ENCODE peak calls at places on chromosome 7, in nine cellular contexts. X is GM19239; V is activated CD8-positive, alpha-beta memory T cell treated with anti-CD3 and anti-CD28 coated beads, Interleukin-2, amount 50 U/mL, for 48 hours; W is activated T-cell treated with anti-CD3 and anti-CD28 coated beads, Interleukin-2, amount 50 U/mL, for 4 hours; S is caudate nucleus; L is stimulated activated CD8-positive, alpha-beta memory T cell treated with anti-CD3 and anti-CD28 coated beads, Interleukin-12 subunit alpha, Interleukin-12 subunit beta, amount 100 ng/mL, for 1 hour; Z is left colon; H is transverse colon; D is amygdala. O is an unnamed sample.
A peak's percentile ranks its signal among the peaks of the same experiment; 100 is the strongest.

GRCh38 chr7:76296743-76297740 is 5.4 kb upstream of the HSPB1 start:
- DNase-seq in Z (peak; percentile 95), S (no peak), D (no peak), W (no peak), V (no peak), X (no peak), L (no peak), H (peak; percentile 90), O (peak; percentile 98)

GRCh38 chr7:44275829-44276570 is 49.4 kb downstream of the CAMK2B start:
- DNase-seq in X (no peak), H (no peak), V (no peak), D (no peak), Z (no peak), S (no peak), L (no peak), W (no peak), O (no peak)

GRCh38 chr7:41698726-41699125 is 4.2 kb downstream of the INHBA start:
- DNase-seq in L (no peak), V (no peak), X (no peak), H (no peak), Z (no peak), S (no peak), W (no peak), D (no peak), O (peak; percentile 83)

GRCh38 chr7:29146888-29147609 is 712 bp upstream of the CPVL start:
- DNase-seq in V (no peak), H (peak; percentile 20), S (no peak), L (no peak), W (no peak), Z (no peak), D (no peak), X (no peak), O (peak; percentile 46)

GRCh38 chr7:132501956-132502355 is 74.3 kb downstream of the PLXNA4 start:
- DNase-seq in X (no peak), L (no peak), Z (no peak), S (no peak), H (no peak), V (no peak), D (no peak), W (no peak), O (no peak)

GRCh38 chr7:128053023-128053422 is 21.8 kb upstream of the LRRC4 start:
- DNase-seq in Z (no peak), S (no peak), V (no peak), D (no peak), L (no peak), W (no peak), H (no peak), X (no peak), O (peak; percentile 33)

GRCh38 chr7:155544485-155544884 is 1.9 kb downstream of the CNPY1 start:
- DNase-seq in V (no peak), X (no peak), H (no peak), Z (no peak), W (no peak), L (no peak), S (no peak), D (no peak), O (no peak)

GRCh38 chr7:4871930-4872675 is 10.3 kb upstream of the PAPOLB start:
- DNase-seq in W (no peak), D (no peak), S (no peak), V (no peak), L (no peak), X (no peak), H (no peak), Z (no peak), O (no peak)

GRCh38 chr7:148828965-148829364 is 55.1 kb downstream of the EZH2 start:
- DNase-seq in X (no peak), H (no peak), S (no peak), D (no peak), Z (no peak), W (no peak), V (no peak), L (no peak), O (no peak)

GRCh38 chr7:12194426-12194825 is 16.7 kb upstream of the TMEM106B start:
- DNase-seq in L (no peak), W (no peak), D (no peak), V (no peak), H (no peak), X (no peak), Z (no peak), S (no peak), O (no peak)

GRCh38 chr7:43834463-43835251 is 34.7 kb downstream of the MRPS24 start:
- DNase-seq in X (no peak), V (no peak), W (peak; percentile 31), S (no peak), D (no peak), L (peak; percentile 9), H (no peak), Z (no peak), O (peak; percentile 18)

GRCh38 chr7:103866919-103867318 is 122.5 kb downstream of the RELN start:
- DNase-seq in W (no peak), Z (no peak), D (no peak), X (no peak), L (no peak), V (no peak), H (no peak), S (no peak), O (no peak)

GRCh38 chr7:155213955-155214327 is 83.7 kb upstream of the INSIG1 start:
- DNase-seq in V (no peak), H (no peak), X (no peak), S (no peak), W (no peak), Z (no peak), D (no peak), L (no peak), O (no peak)

GRCh38 chr7:137151056-137151731 is 192.3 kb downstream of the PTN start:
- DNase-seq in D (no peak), L (no peak), W (no peak), V (no peak), H (no peak), X (no peak), S (no peak), Z (no peak), O (no peak)

GRCh38 chr7:107946881-107947280 is 55.9 kb downstream of the DLD start:
- DNase-seq in H (no peak), S (no peak), X (no peak), Z (no peak), W (no peak), D (no peak), L (no peak), V (no peak), O (peak; percentile 34)

GRCh38 chr7:90298145-90299038 is 22.7 kb downstream of the FAM237B start:
- DNase-seq in Z (no peak), V (no peak), L (no peak), X (no peak), H (no peak), D (no peak), W (no peak), S (no peak), O (peak; percentile 74)

GRCh38 chr7:45187089-45187945 is 29.7 kb downstream of the RAMP3 start:
- DNase-seq in D (no peak), S (no peak), L (no peak), V (peak; percentile 33), X (no peak), W (no peak), H (no peak), Z (no peak), O (no peak)

GRCh38 chr7:134892002-134892693 is 94.2 kb upstream of the AGBL3 start:
- DNase-seq in W (no peak), L (no peak), V (no peak), H (no peak), S (no peak), X (no peak), D (no peak), Z (no peak), O (no peak)